ENCODE peak calls at places on chromosomes 12 and 14, in six cellular contexts. One of them, this sample, is unnamed.

GRCh38 chr12:67671419-67671818 is 22.9 kb downstream of the DYRK2 start:
- DNase-seq in cardiac muscle cell: peak
- DNase-seq in ELF-1: no peak
- DNase-seq in foreskin fibroblast: peak
- DNase-seq in HTR-8/SVneo: no peak
- DNase-seq in HCT116: no peak
- DNase-seq in this sample: no peak

GRCh38 chr12:62632521-62632920 is 165.9 kb downstream of the MON2 start:
- DNase-seq in cardiac muscle cell: peak
- DNase-seq in ELF-1: peak
- DNase-seq in foreskin fibroblast: peak
- DNase-seq in HTR-8/SVneo: no peak
- DNase-seq in HCT116: no peak
- DNase-seq in this sample: peak

GRCh38 chr14:99982449-99983250 is 82.6 kb upstream of the EVL start:
- DNase-seq in cardiac muscle cell: peak
- DNase-seq in ELF-1: peak
- DNase-seq in foreskin fibroblast: peak
- DNase-seq in HTR-8/SVneo: peak
- DNase-seq in HCT116: peak
- DNase-seq in this sample: no peak

GRCh38 chr14:21039059-21039422 is 3.1 kb upstream of the RNASE7 start:
- DNase-seq in cardiac muscle cell: peak
- DNase-seq in ELF-1: peak
- DNase-seq in foreskin fibroblast: no peak
- DNase-seq in HTR-8/SVneo: no peak
- DNase-seq in HCT116: no peak
- DNase-seq in this sample: peak

GRCh38 chr14:99174081-99174851 is 97.7 kb downstream of the BCL11B start:
- DNase-seq in cardiac muscle cell: no peak
- DNase-seq in ELF-1: no peak
- DNase-seq in foreskin fibroblast: no peak
- DNase-seq in HTR-8/SVneo: no peak
- DNase-seq in HCT116: no peak
- DNase-seq in this sample: no peak

GRCh38 chr14:37588956-37589737 is 5.9 kb downstream of the FOXA1 start:
- DNase-seq in cardiac muscle cell: no peak
- DNase-seq in ELF-1: no peak
- DNase-seq in foreskin fibroblast: no peak
- DNase-seq in HTR-8/SVneo: no peak
- DNase-seq in HCT116: no peak
- DNase-seq in this sample: no peak

GRCh38 chr12:116924558-116925453 is 14.1 kb downstream of the FBXW8 start:
- DNase-seq in cardiac muscle cell: peak
- DNase-seq in ELF-1: peak
- DNase-seq in foreskin fibroblast: peak
- DNase-seq in HTR-8/SVneo: peak
- DNase-seq in HCT116: peak
- DNase-seq in this sample: no peak

GRCh38 chr14:91867316-91867988 is at the start of gene TC2N:
- DNase-seq in cardiac muscle cell: no peak
- DNase-seq in ELF-1: no peak
- DNase-seq in foreskin fibroblast: no peak
- DNase-seq in HTR-8/SVneo: no peak
- DNase-seq in HCT116: no peak
- DNase-seq in this sample: no peak

GRCh38 chr12:10968765-10969456 is 17.8 kb downstream of the TAS2R50 start:
- DNase-seq in cardiac muscle cell: peak
- DNase-seq in ELF-1: no peak
- DNase-seq in foreskin fibroblast: peak
- DNase-seq in HTR-8/SVneo: peak
- DNase-seq in HCT116: no peak
- DNase-seq in this sample: peak

GRCh38 chr12:23559268-23559753 is 390.2 kb downstream of the SOX5 start:
- DNase-seq in cardiac muscle cell: no peak
- DNase-seq in ELF-1: no peak
- DNase-seq in foreskin fibroblast: no peak
- DNase-seq in HTR-8/SVneo: no peak
- DNase-seq in HCT116: no peak
- DNase-seq in this sample: no peak

GRCh38 chr12:42698213-42698612 is 108.7 kb upstream of the PRICKLE1 start:
- DNase-seq in cardiac muscle cell: peak
- DNase-seq in ELF-1: no peak
- DNase-seq in foreskin fibroblast: peak
- DNase-seq in HTR-8/SVneo: no peak
- DNase-seq in HCT116: no peak
- DNase-seq in this sample: no peak